ENCODE peak calls at places on chromosomes 1 and 21, in four cellular contexts. H, Y, G and B are unnamed samples.

GRCh38 chr1:108779455-108779854 is 33.0 kb downstream of the STXBP3 start:
- DNase-seq in H (no peak), Y (no peak), G (no peak), B (no peak)

GRCh38 chr1:108512239-108513071 is 47.4 kb upstream of the EEIG2 start:
- DNase-seq in H (peak), Y (peak), G (no peak), B (peak)

GRCh38 chr1:246261641-246262040 is 245.4 kb downstream of the SMYD3 start:
- DNase-seq in H (no peak), Y (no peak), G (no peak), B (no peak)

GRCh38 chr1:93904228-93904627 is 5.0 kb downstream of the GCLM start:
- DNase-seq in H (no peak), Y (no peak), G (no peak), B (no peak)

GRCh38 chr1:94675373-94675772 is 133.8 kb upstream of the F3 start:
- DNase-seq in H (no peak), Y (no peak), G (no peak), B (no peak)

GRCh38 chr1:41500781-41501518 is 16.5 kb upstream of the EDN2 start:
- DNase-seq in H (no peak), Y (no peak), G (no peak), B (no peak)

GRCh38 chr1:110916669-110917306 is 43.8 kb downstream of the CD53 start:
- DNase-seq in H (peak), Y (no peak), G (no peak), B (peak)

GRCh38 chr1:1157426-1157913 is 16.2 kb upstream of the TTLL10 start:
- DNase-seq in H (peak), Y (no peak), G (peak), B (peak)

GRCh38 chr1:12314328-12314903 is 84.6 kb downstream of the VPS13D start:
- DNase-seq in H (peak), Y (peak), G (no peak), B (no peak)

GRCh38 chr1:196558424-196558823 is 49.8 kb downstream of the KCNT2 start:
- DNase-seq in H (peak), Y (peak), G (no peak), B (peak)

GRCh38 chr1:169484107-169484506 is 1.6 kb downstream of the SLC19A2 start:
- DNase-seq in H (no peak), Y (no peak), G (no peak), B (no peak)

GRCh38 chr21:27818847-27819246 is 852.0 kb upstream of the ADAMTS5 start:
- DNase-seq in H (no peak), Y (no peak), G (no peak), B (no peak)

GRCh38 chr1:115670476-115671175 is 28.9 kb downstream of the VANGL1 start:
- DNase-seq in H (no peak), Y (no peak), G (no peak), B (no peak)

GRCh38 chr21:19049567-19049966 is 646.0 kb upstream of the TMPRSS15 start:
- DNase-seq in H (no peak), Y (no peak), G (no peak), B (no peak)

GRCh38 chr1:32413507-32414185 is 19.4 kb upstream of the BSDC1 start:
- DNase-seq in H (peak), Y (no peak), G (peak), B (peak)

GRCh38 chr1:113868387-113869083 is 3.0 kb downstream of the PTPN22 start:
- DNase-seq in H (peak), Y (no peak), G (no peak), B (peak)

GRCh38 chr1:157968503-157968902 is 24.9 kb upstream of the KIRREL1 start:
- DNase-seq in H (peak), Y (no peak), G (no peak), B (peak)

GRCh38 chr1:1847061-1847460 is 43.8 kb downstream of the GNB1 start:
- DNase-seq in H (no peak), Y (no peak), G (no peak), B (no peak)

GRCh38 chr1:52834798-52835197 is 7.8 kb upstream of the ZYG11A start:
- DNase-seq in H (no peak), Y (no peak), G (no peak), B (no peak)

GRCh38 chr1:116167625-116168276 is 56.6 kb downstream of the MAB21L3 start:
- DNase-seq in H (peak), Y (no peak), G (peak), B (no peak)

GRCh38 chr1:23122023-23122738 is 46.5 kb downstream of the LUZP1 start:
- DNase-seq in H (peak), Y (no peak), G (no peak), B (peak)

GRCh38 chr1:216293673-216294072 is 129.6 kb downstream of the USH2A start:
- DNase-seq in H (no peak), Y (no peak), G (no peak), B (peak)

GRCh38 chr1:223742861-223743517 is 30.6 kb downstream of the CAPN2 start:
- DNase-seq in H (no peak), Y (no peak), G (no peak), B (no peak)

GRCh38 chr1:116909511-116910378 is at the start of gene PTGFRN:
- DNase-seq in H (peak), Y (peak), G (peak), B (no peak)

GRCh38 chr1:154327466-154328317 is 2.4 kb downstream of the ATP8B2 start:
- DNase-seq in H (no peak), Y (no peak), G (peak), B (no peak)

GRCh38 chr1:204711947-204712701 is 26.6 kb upstream of the LRRN2 start:
- DNase-seq in H (no peak), Y (peak), G (no peak), B (no peak)

GRCh38 chr1:14637233-14637632 is 38.7 kb downstream of the KAZN start:
- DNase-seq in H (no peak), Y (no peak), G (no peak), B (no peak)

GRCh38 chr1:233373226-233373625 is 45.7 kb downstream of the MAP3K21 start:
- DNase-seq in H (no peak), Y (no peak), G (no peak), B (no peak)

GRCh38 chr1:53048345-53048737 is 13.7 kb upstream of the PODN start:
- DNase-seq in H (no peak), Y (no peak), G (no peak), B (no peak)

GRCh38 chr1:205656236-205656635 is 24.1 kb downstream of the SLC45A3 start:
- DNase-seq in H (no peak), Y (no peak), G (no peak), B (no peak)

GRCh38 chr1:10888791-10889627 is 92.6 kb upstream of the CASZ1 start:
- DNase-seq in H (no peak), Y (peak), G (no peak), B (no peak)

GRCh38 chr1:180489313-180489712 is 13.1 kb downstream of the ACBD6 start:
- DNase-seq in H (no peak), Y (no peak), G (no peak), B (no peak)

GRCh38 chr1:154652893-154653292 is 44.9 kb upstream of the ADAR start:
- DNase-seq in H (no peak), Y (no peak), G (no peak), B (no peak)

GRCh38 chr1:151619489-151620093 is 7.7 kb downstream of the SNX27 start:
- DNase-seq in H (peak), Y (no peak), G (no peak), B (peak)